ENCODE peak calls at places on chromosome 3, in seven cellular contexts. E is iris pigment epithelial cell, F is activated gamma-delta T cell, G is head of caudate nucleus, B is HCEC 1CT, Z is GM10248, K is RPMI7951. Y is an unnamed sample.
A peak's percentile ranks its signal among the peaks of the same experiment; 100 is the strongest.

GRCh38 chr3:149291178-149291577 is 42.3 kb downstream of the TM4SF18 start:
- DNase-seq in E (no peak), F (no peak), G (no peak), B (no peak), Z (peak; percentile 27), K (no peak), Y (no peak)

GRCh38 chr3:141795719-141796435 is 32.7 kb downstream of the GRK7 start:
- DNase-seq in E (peak; percentile 20), F (no peak), G (no peak), B (no peak), Z (no peak), K (no peak), Y (no peak)

GRCh38 chr3:105944721-105945120 is 75.9 kb upstream of the CBLB start:
- DNase-seq in E (peak; percentile 77), F (no peak), G (no peak), B (peak; percentile 93), Z (no peak), K (peak; percentile 74), Y (no peak)

GRCh38 chr3:46505953-46506352 is 8.2 kb downstream of the RTP3 start:
- DNase-seq in E (no peak), F (no peak), G (no peak), B (no peak), Z (no peak), K (no peak), Y (no peak)

GRCh38 chr3:23888617-23889228 is 28.1 kb downstream of the NKIRAS1 start:
- DNase-seq in E (peak; percentile 56), F (no peak), G (no peak), B (peak; percentile 38), Z (no peak), K (peak; percentile 26), Y (peak; percentile 56)

GRCh38 chr3:120641696-120642246 is 40.3 kb downstream of the HGD start:
- DNase-seq in E (no peak), F (no peak), G (no peak), B (no peak), Z (no peak), K (no peak), Y (no peak)

GRCh38 chr3:50671331-50671730 is 3.4 kb upstream of the DOCK3 start:
- DNase-seq in E (peak; percentile 80), F (no peak), G (peak; percentile 42), B (peak; percentile 55), Z (no peak), K (peak; percentile 79), Y (peak; percentile 50)

GRCh38 chr3:160987982-160988964 is 116.9 kb downstream of the B3GALNT1 start:
- DNase-seq in E (no peak), F (no peak), G (no peak), B (no peak), Z (no peak), K (no peak), Y (no peak)

GRCh38 chr3:40258555-40258954 is 51.0 kb upstream of the EIF1B start:
- DNase-seq in E (peak; percentile 24), F (no peak), G (no peak), B (peak; percentile 38), Z (no peak), K (peak; percentile 93), Y (no peak)

GRCh38 chr3:50352762-50353161 is 2.1 kb downstream of the CYB561D2 start:
- DNase-seq in E (peak; percentile 44), F (no peak), G (no peak), B (peak; percentile 46), Z (no peak), K (peak; percentile 35), Y (no peak)

GRCh38 chr3:150577854-150578253 is 25.3 kb upstream of the SELENOT start:
- DNase-seq in E (peak; percentile 16), F (no peak), G (no peak), B (peak; percentile 5), Z (no peak), K (no peak), Y (no peak)